ENCODE peak calls at places on chromosome 3, in six cellular contexts. K is upper lobe of left lung, M is A549, Z is GM12878, L is HepG2, Q is K562. V is an unnamed sample.

GRCh38 chr3:188574885-188575284 is 420.9 kb downstream of the LPP start:
- ATAC-seq in K (no peak), M (no peak), Z (no peak), L (no peak), Q (no peak), V (no peak)

GRCh38 chr3:105763674-105764036 is 105.2 kb downstream of the CBLB start:
- ATAC-seq in K (no peak), M (no peak), Z (no peak), L (no peak), Q (no peak), V (no peak)

GRCh38 chr3:64740232-64740631 is 52.4 kb upstream of the ADAMTS9 start:
- ATAC-seq in K (peak), M (no peak), Z (no peak), L (peak), Q (no peak), V (no peak)

GRCh38 chr3:20316238-20316637 is 130.2 kb upstream of the SGO1 start:
- ATAC-seq in K (no peak), M (no peak), Z (no peak), L (no peak), Q (no peak), V (peak)

GRCh38 chr3:11364181-11364580 is 92.0 kb downstream of the ATG7 start:
- ATAC-seq in K (no peak), M (no peak), Z (no peak), L (no peak), Q (no peak), V (no peak)

GRCh38 chr3:112319516-112320276 is 13.3 kb upstream of the CD200 start:
- ATAC-seq in K (no peak), M (no peak), Z (no peak), L (no peak), Q (no peak), V (no peak)

GRCh38 chr3:28250999-28251398 is 9.6 kb downstream of the CMC1 start:
- ATAC-seq in K (no peak), M (no peak), Z (no peak), L (no peak), Q (no peak), V (no peak)

GRCh38 chr3:40627095-40627494 is 102.3 kb downstream of the ZNF621 start:
- ATAC-seq in K (no peak), M (no peak), Z (no peak), L (no peak), Q (no peak), V (no peak)

GRCh38 chr3:9278498-9278897 is 29.1 kb upstream of the SRGAP3 start:
- ATAC-seq in K (no peak), M (no peak), Z (peak), L (no peak), Q (no peak), V (no peak)

GRCh38 chr3:133868166-133868565 is 27.5 kb downstream of the RAB6B start:
- ATAC-seq in K (no peak), M (no peak), Z (no peak), L (peak), Q (no peak), V (no peak)

GRCh38 chr3:177563792-177564191 is 366.5 kb upstream of the TBL1XR1 start:
- ATAC-seq in K (no peak), M (no peak), Z (no peak), L (no peak), Q (no peak), V (no peak)

GRCh38 chr3:177061382-177061781 is 135.9 kb downstream of the TBL1XR1 start:
- ATAC-seq in K (no peak), M (no peak), Z (no peak), L (no peak), Q (no peak), V (no peak)

GRCh38 chr3:71238267-71238985 is 345.1 kb downstream of the FOXP1 start:
- ATAC-seq in K (no peak), M (no peak), Z (no peak), L (no peak), Q (peak), V (no peak)

GRCh38 chr3:86418861-86419260 is 572.1 kb downstream of the VGLL3 start:
- ATAC-seq in K (no peak), M (no peak), Z (no peak), L (no peak), Q (no peak), V (no peak)

GRCh38 chr3:177512945-177513671 is 315.8 kb upstream of the TBL1XR1 start:
- ATAC-seq in K (no peak), M (no peak), Z (no peak), L (peak), Q (no peak), V (no peak)

GRCh38 chr3:140250010-140250825 is 315.2 kb downstream of the CLSTN2 start:
- ATAC-seq in K (no peak), M (no peak), Z (no peak), L (no peak), Q (no peak), V (peak)

GRCh38 chr3:57164217-57164605 is 942 bp downstream of the IL17RD start:
- ATAC-seq in K (peak), M (no peak), Z (peak), L (peak), Q (no peak), V (peak)

GRCh38 chr3:102699104-102699818 is 264.4 kb downstream of the ZPLD1 start:
- ATAC-seq in K (no peak), M (no peak), Z (no peak), L (no peak), Q (no peak), V (no peak)

GRCh38 chr3:13111874-13112520 is 38.8 kb upstream of the IQSEC1 start:
- ATAC-seq in K (peak), M (no peak), Z (no peak), L (peak), Q (no peak), V (peak)

GRCh38 chr3:33067484-33067883 is 29.5 kb downstream of the GLB1 start:
- ATAC-seq in K (no peak), M (no peak), Z (peak), L (peak), Q (peak), V (no peak)

GRCh38 chr3:169241928-169242751 is 421.4 kb downstream of the MECOM start:
- ATAC-seq in K (peak), M (peak), Z (no peak), L (peak), Q (peak), V (peak)

GRCh38 chr3:195251336-195252065 is 19.5 kb downstream of the XXYLT1 start:
- ATAC-seq in K (no peak), M (no peak), Z (peak), L (no peak), Q (no peak), V (no peak)

GRCh38 chr3:104631254-104631653 is 735.5 kb upstream of the ALCAM start:
- ATAC-seq in K (no peak), M (no peak), Z (no peak), L (no peak), Q (no peak), V (no peak)

GRCh38 chr3:99704417-99704816 is 66.0 kb downstream of the COL8A1 start:
- ATAC-seq in K (no peak), M (no peak), Z (no peak), L (no peak), Q (no peak), V (no peak)
- TF ChIP-seq CTCF in K (no peak), M (no peak), Z (no peak), L (no peak), Q (no peak), V (no peak)

GRCh38 chr3:15331606-15332404 is 581 bp downstream of the SH3BP5 start:
- ATAC-seq in K (peak), M (peak), Z (peak), L (peak), Q (peak), V (peak)

GRCh38 chr3:15333099-15333956 is 942 bp upstream of the SH3BP5 start:
- ATAC-seq in K (no peak), M (no peak), Z (no peak), L (no peak), Q (no peak), V (no peak)

GRCh38 chr3:15331072-15331605 is 1.2 kb downstream of the SH3BP5 start:
- ATAC-seq in K (no peak), M (no peak), Z (peak), L (no peak), Q (no peak), V (peak)

GRCh38 chr3:15333957-15334263 is 1.5 kb upstream of the SH3BP5 start:
- ATAC-seq in K (no peak), M (no peak), Z (no peak), L (no peak), Q (no peak), V (no peak)

GRCh38 chr3:15332405-15333098 is at the start of gene SH3BP5:
- ATAC-seq in K (peak), M (peak), Z (peak), L (peak), Q (peak), V (peak)
- TF ChIP-seq EP300 in K (no peak), M (no peak), Z (no peak), L (no peak), Q (no peak), V (no peak)

GRCh38 chr3:185065059-185065458 is 87.8 kb downstream of the C3orf70 start:
- ATAC-seq in K (no peak), M (no peak), Z (peak), L (peak), Q (peak), V (no peak)
- TF ChIP-seq CTCF in K (no peak), M (no peak), Z (no peak), L (peak), Q (peak), V (no peak)

GRCh38 chr3:185582236-185582635 is 3.9 kb upstream of the SENP2 start:
- ATAC-seq in K (no peak), M (no peak), Z (no peak), L (no peak), Q (no peak), V (no peak)
- TF ChIP-seq EP300 in K (no peak), M (no peak), Z (no peak), L (no peak), Q (no peak), V (no peak)

DNA sequence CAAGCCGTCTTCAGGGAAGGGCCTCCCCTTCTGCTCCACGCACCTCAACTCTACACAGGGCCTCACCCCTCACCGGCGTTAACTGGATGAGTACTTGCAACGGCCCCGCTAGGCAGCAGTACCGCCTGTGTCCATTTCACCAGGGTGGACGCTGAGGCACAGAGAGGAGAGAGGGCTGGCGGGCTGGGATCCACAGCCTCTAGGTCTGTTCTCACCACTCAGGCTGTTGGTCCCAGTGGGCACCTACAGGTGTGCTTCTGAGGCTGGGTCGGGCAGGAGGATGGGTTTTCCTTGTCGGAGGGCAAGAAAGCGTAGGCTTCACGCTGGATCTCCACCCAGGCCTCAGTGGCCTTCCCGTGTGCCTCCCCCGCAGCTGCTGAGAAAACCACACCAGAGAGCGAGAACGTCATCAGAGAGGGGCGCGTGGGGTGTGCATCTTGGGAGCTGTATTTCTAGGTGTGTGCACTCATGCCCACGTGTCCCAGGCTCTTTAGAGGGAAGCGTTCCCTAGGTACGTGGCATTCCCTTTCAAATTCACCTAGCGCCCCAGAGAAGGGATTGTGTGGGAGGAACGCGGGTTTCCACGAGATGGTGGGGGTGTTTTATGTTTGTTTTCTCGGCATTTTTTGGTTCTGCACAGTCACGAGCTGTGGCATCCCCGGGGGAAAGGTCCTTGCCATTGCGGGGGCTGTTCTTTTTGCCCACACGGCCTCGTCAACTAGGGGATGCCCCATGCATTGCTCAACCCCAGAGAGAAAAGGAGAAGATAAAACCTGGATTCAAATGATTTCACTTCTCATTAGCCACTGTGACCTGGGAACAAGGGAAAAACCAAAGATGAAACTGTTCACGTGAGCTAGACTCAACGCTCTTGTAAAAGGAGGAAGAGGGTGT is 67.7 kb downstream of the MGLL start:
- ATAC-seq in K (no peak), M (no peak), Z (peak), L (peak), Q (peak), V (no peak)
- TF ChIP-seq CTCF in K (no peak), M (no peak), Z (no peak), L (no peak), Q (no peak), V (no peak)

DNA sequence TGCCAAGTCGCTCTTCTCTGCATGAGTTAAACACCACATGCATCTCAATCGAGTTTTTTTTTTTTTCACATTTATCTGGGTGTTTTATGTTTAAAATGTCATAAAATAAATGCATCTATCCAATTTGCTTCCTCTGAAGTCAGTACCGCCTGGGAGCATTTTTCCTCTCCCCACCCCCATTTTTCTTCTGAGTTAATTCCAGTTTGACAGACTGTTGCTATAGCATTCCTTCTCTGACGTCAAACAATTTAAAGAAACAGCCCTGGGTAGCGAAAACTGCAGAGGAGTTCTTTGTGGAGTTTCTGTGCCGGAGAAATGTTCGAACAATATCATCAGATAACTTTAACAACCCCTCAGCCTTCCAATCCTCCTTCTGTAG is 885 bp upstream of the GNB4 start:
- ATAC-seq in K (no peak), M (no peak), Z (no peak), L (no peak), Q (no peak), V (no peak)
- TF ChIP-seq EP300 in K (no peak), M (no peak), Z (no peak), L (no peak), Q (no peak), V (no peak)

V was measured in gastroesophageal sphincter.